ENCODE peak calls at places on chromosomes 12 and 14, in eight cellular contexts. One of them, this sample, is unnamed.
A peak's percentile ranks its signal among the peaks of the same experiment; 100 is the strongest.

GRCh38 chr12:131461096-131461495 is 249.8 kb upstream of the SFSWAP start:
- DNase-seq in activated CD8-positive, alpha-beta memory T cell treated with anti-CD3 and anti-CD28 coated beads for 4 hours: no peak
- DNase-seq in PC-3: no peak
- DNase-seq in choroid plexus epithelial cell: no peak
- DNase-seq in GM13977: no peak
- DNase-seq in hypothalamus: no peak
- DNase-seq in stimulated activated naive CD4-positive, alpha-beta T cell treated with Interleukin-2 at 50 U/mL for 16 hours: no peak
- DNase-seq in stimulated activated CD4-positive, alpha-beta T cell treated with anti-CD3 and anti-CD28 coated beads, Interleukin-15, amount 100 ng/mL, for 24 hours: no peak
- DNase-seq in this sample: no peak

GRCh38 chr14:89489796-89490506 is 72.9 kb upstream of the FOXN3 start:
- DNase-seq in activated CD8-positive, alpha-beta memory T cell treated with anti-CD3 and anti-CD28 coated beads for 4 hours: no peak
- DNase-seq in PC-3: no peak
- DNase-seq in choroid plexus epithelial cell: no peak
- DNase-seq in GM13977: no peak
- DNase-seq in hypothalamus: no peak
- DNase-seq in stimulated activated naive CD4-positive, alpha-beta T cell treated with Interleukin-2 at 50 U/mL for 16 hours: no peak
- DNase-seq in stimulated activated CD4-positive, alpha-beta T cell treated with anti-CD3 and anti-CD28 coated beads, Interleukin-15, amount 100 ng/mL, for 24 hours: no peak
- DNase-seq in this sample: no peak

GRCh38 chr14:22847661-22848341 is 11.4 kb downstream of the MMP14 start:
- DNase-seq in activated CD8-positive, alpha-beta memory T cell treated with anti-CD3 and anti-CD28 coated beads for 4 hours: no peak
- DNase-seq in PC-3: no peak
- DNase-seq in choroid plexus epithelial cell: peak; percentile 76
- DNase-seq in GM13977: peak; percentile 43
- DNase-seq in hypothalamus: no peak
- DNase-seq in stimulated activated naive CD4-positive, alpha-beta T cell treated with Interleukin-2 at 50 U/mL for 16 hours: no peak
- DNase-seq in stimulated activated CD4-positive, alpha-beta T cell treated with anti-CD3 and anti-CD28 coated beads, Interleukin-15, amount 100 ng/mL, for 24 hours: no peak
- DNase-seq in this sample: no peak

GRCh38 chr12:30877110-30877875 is 49.3 kb upstream of the TSPAN11 start:
- DNase-seq in activated CD8-positive, alpha-beta memory T cell treated with anti-CD3 and anti-CD28 coated beads for 4 hours: no peak
- DNase-seq in PC-3: no peak
- DNase-seq in choroid plexus epithelial cell: no peak
- DNase-seq in GM13977: no peak
- DNase-seq in hypothalamus: no peak
- DNase-seq in stimulated activated naive CD4-positive, alpha-beta T cell treated with Interleukin-2 at 50 U/mL for 16 hours: no peak
- DNase-seq in stimulated activated CD4-positive, alpha-beta T cell treated with anti-CD3 and anti-CD28 coated beads, Interleukin-15, amount 100 ng/mL, for 24 hours: no peak
- DNase-seq in this sample: no peak

GRCh38 chr12:95191060-95191696 is 26.1 kb downstream of the FGD6 start:
- DNase-seq in activated CD8-positive, alpha-beta memory T cell treated with anti-CD3 and anti-CD28 coated beads for 4 hours: no peak
- DNase-seq in PC-3: no peak
- DNase-seq in choroid plexus epithelial cell: no peak
- DNase-seq in GM13977: no peak
- DNase-seq in hypothalamus: no peak
- DNase-seq in stimulated activated naive CD4-positive, alpha-beta T cell treated with Interleukin-2 at 50 U/mL for 16 hours: no peak
- DNase-seq in stimulated activated CD4-positive, alpha-beta T cell treated with anti-CD3 and anti-CD28 coated beads, Interleukin-15, amount 100 ng/mL, for 24 hours: no peak
- DNase-seq in this sample: no peak

GRCh38 chr12:92574911-92575570 is 127.7 kb upstream of the PLEKHG7 start:
- DNase-seq in activated CD8-positive, alpha-beta memory T cell treated with anti-CD3 and anti-CD28 coated beads for 4 hours: no peak
- DNase-seq in PC-3: no peak
- DNase-seq in choroid plexus epithelial cell: no peak
- DNase-seq in GM13977: no peak
- DNase-seq in hypothalamus: no peak
- DNase-seq in stimulated activated naive CD4-positive, alpha-beta T cell treated with Interleukin-2 at 50 U/mL for 16 hours: no peak
- DNase-seq in stimulated activated CD4-positive, alpha-beta T cell treated with anti-CD3 and anti-CD28 coated beads, Interleukin-15, amount 100 ng/mL, for 24 hours: no peak
- DNase-seq in this sample: no peak

GRCh38 chr12:124814741-124815613 is 48.7 kb downstream of the SCARB1 start:
- DNase-seq in activated CD8-positive, alpha-beta memory T cell treated with anti-CD3 and anti-CD28 coated beads for 4 hours: no peak
- DNase-seq in PC-3: no peak
- DNase-seq in choroid plexus epithelial cell: peak; percentile 54
- DNase-seq in GM13977: no peak
- DNase-seq in hypothalamus: no peak
- DNase-seq in stimulated activated naive CD4-positive, alpha-beta T cell treated with Interleukin-2 at 50 U/mL for 16 hours: no peak
- DNase-seq in stimulated activated CD4-positive, alpha-beta T cell treated with anti-CD3 and anti-CD28 coated beads, Interleukin-15, amount 100 ng/mL, for 24 hours: no peak
- DNase-seq in this sample: no peak

GRCh38 chr14:98177551-98177950 is 1094.4 kb downstream of the BCL11B start:
- DNase-seq in activated CD8-positive, alpha-beta memory T cell treated with anti-CD3 and anti-CD28 coated beads for 4 hours: no peak
- DNase-seq in PC-3: no peak
- DNase-seq in choroid plexus epithelial cell: no peak
- DNase-seq in GM13977: no peak
- DNase-seq in hypothalamus: no peak
- DNase-seq in stimulated activated naive CD4-positive, alpha-beta T cell treated with Interleukin-2 at 50 U/mL for 16 hours: peak; percentile 75
- DNase-seq in stimulated activated CD4-positive, alpha-beta T cell treated with anti-CD3 and anti-CD28 coated beads, Interleukin-15, amount 100 ng/mL, for 24 hours: peak; percentile 85
- DNase-seq in this sample: peak; percentile 80

GRCh38 chr12:53344824-53345485 is 8.8 kb upstream of the SP7 start:
- DNase-seq in activated CD8-positive, alpha-beta memory T cell treated with anti-CD3 and anti-CD28 coated beads for 4 hours: peak; percentile 52
- DNase-seq in PC-3: peak; percentile 59
- DNase-seq in choroid plexus epithelial cell: peak; percentile 81
- DNase-seq in GM13977: peak; percentile 83
- DNase-seq in hypothalamus: peak; percentile 52
- DNase-seq in stimulated activated naive CD4-positive, alpha-beta T cell treated with Interleukin-2 at 50 U/mL for 16 hours: peak; percentile 67
- DNase-seq in stimulated activated CD4-positive, alpha-beta T cell treated with anti-CD3 and anti-CD28 coated beads, Interleukin-15, amount 100 ng/mL, for 24 hours: peak; percentile 83
- DNase-seq in this sample: peak; percentile 84

GRCh38 chr12:63150255-63151060 is 543 bp downstream of the AVPR1A start:
- DNase-seq in activated CD8-positive, alpha-beta memory T cell treated with anti-CD3 and anti-CD28 coated beads for 4 hours: no peak
- DNase-seq in PC-3: no peak
- DNase-seq in choroid plexus epithelial cell: peak; percentile 2
- DNase-seq in GM13977: no peak
- DNase-seq in hypothalamus: no peak
- DNase-seq in stimulated activated naive CD4-positive, alpha-beta T cell treated with Interleukin-2 at 50 U/mL for 16 hours: no peak
- DNase-seq in stimulated activated CD4-positive, alpha-beta T cell treated with anti-CD3 and anti-CD28 coated beads, Interleukin-15, amount 100 ng/mL, for 24 hours: peak; percentile 17
- DNase-seq in this sample: no peak

GRCh38 chr14:97798204-97798603 is 1001.0 kb downstream of the VRK1 start:
- DNase-seq in activated CD8-positive, alpha-beta memory T cell treated with anti-CD3 and anti-CD28 coated beads for 4 hours: no peak
- DNase-seq in PC-3: no peak
- DNase-seq in choroid plexus epithelial cell: no peak
- DNase-seq in GM13977: no peak
- DNase-seq in hypothalamus: no peak
- DNase-seq in stimulated activated naive CD4-positive, alpha-beta T cell treated with Interleukin-2 at 50 U/mL for 16 hours: no peak
- DNase-seq in stimulated activated CD4-positive, alpha-beta T cell treated with anti-CD3 and anti-CD28 coated beads, Interleukin-15, amount 100 ng/mL, for 24 hours: no peak
- DNase-seq in this sample: no peak

GRCh38 chr12:109927622-109928021 is 27.5 kb downstream of the TCHP start:
- DNase-seq in activated CD8-positive, alpha-beta memory T cell treated with anti-CD3 and anti-CD28 coated beads for 4 hours: no peak
- DNase-seq in PC-3: peak; percentile 69
- DNase-seq in choroid plexus epithelial cell: peak; percentile 69
- DNase-seq in GM13977: peak; percentile 62
- DNase-seq in hypothalamus: no peak
- DNase-seq in stimulated activated naive CD4-positive, alpha-beta T cell treated with Interleukin-2 at 50 U/mL for 16 hours: peak; percentile 9
- DNase-seq in stimulated activated CD4-positive, alpha-beta T cell treated with anti-CD3 and anti-CD28 coated beads, Interleukin-15, amount 100 ng/mL, for 24 hours: peak; percentile 58
- DNase-seq in this sample: no peak

GRCh38 chr12:49863946-49864816 is 21.3 kb upstream of the BCDIN3D start:
- DNase-seq in activated CD8-positive, alpha-beta memory T cell treated with anti-CD3 and anti-CD28 coated beads for 4 hours: no peak
- DNase-seq in PC-3: no peak
- DNase-seq in choroid plexus epithelial cell: no peak
- DNase-seq in GM13977: no peak
- DNase-seq in hypothalamus: no peak
- DNase-seq in stimulated activated naive CD4-positive, alpha-beta T cell treated with Interleukin-2 at 50 U/mL for 16 hours: no peak
- DNase-seq in stimulated activated CD4-positive, alpha-beta T cell treated with anti-CD3 and anti-CD28 coated beads, Interleukin-15, amount 100 ng/mL, for 24 hours: no peak
- DNase-seq in this sample: no peak

GRCh38 chr12:131824450-131824849 is 3.7 kb upstream of the MMP17 start:
- DNase-seq in activated CD8-positive, alpha-beta memory T cell treated with anti-CD3 and anti-CD28 coated beads for 4 hours: no peak
- DNase-seq in PC-3: peak; percentile 47
- DNase-seq in choroid plexus epithelial cell: no peak
- DNase-seq in GM13977: no peak
- DNase-seq in hypothalamus: no peak
- DNase-seq in stimulated activated naive CD4-positive, alpha-beta T cell treated with Interleukin-2 at 50 U/mL for 16 hours: no peak
- DNase-seq in stimulated activated CD4-positive, alpha-beta T cell treated with anti-CD3 and anti-CD28 coated beads, Interleukin-15, amount 100 ng/mL, for 24 hours: no peak
- DNase-seq in this sample: no peak

GRCh38 chr12:57605308-57606015 is 838 bp downstream of the DTX3 start:
- DNase-seq in activated CD8-positive, alpha-beta memory T cell treated with anti-CD3 and anti-CD28 coated beads for 4 hours: no peak
- DNase-seq in PC-3: peak; percentile 20
- DNase-seq in choroid plexus epithelial cell: no peak
- DNase-seq in GM13977: no peak
- DNase-seq in hypothalamus: no peak
- DNase-seq in stimulated activated naive CD4-positive, alpha-beta T cell treated with Interleukin-2 at 50 U/mL for 16 hours: no peak
- DNase-seq in stimulated activated CD4-positive, alpha-beta T cell treated with anti-CD3 and anti-CD28 coated beads, Interleukin-15, amount 100 ng/mL, for 24 hours: no peak
- DNase-seq in this sample: no peak